ENCODE peak calls at places on chromosomes 2 and 18, in seven cellular contexts. B is IMR-90, W is stomach, X is Peyer's patch, O is RWPE1, I is tibial nerve, R is heart right ventricle. G is an unnamed sample.

GRCh38 chr2:240917684-240918257 is 11.6 kb downstream of the CROCC2 start:
- DNase-seq in B (no peak), R (no peak), X (peak; percentile 41), W (no peak), I (no peak), O (no peak), G (peak; percentile 67)

GRCh38 chr2:241992753-241993152 is 123.2 kb downstream of the RTP5 start:
- DNase-seq in R (no peak), X (no peak), W (no peak), B (no peak), O (no peak), I (no peak), G (peak; percentile 56)

GRCh38 chr2:240782221-240782885 is 37.7 kb downstream of the KIF1A start:
- DNase-seq in X (no peak), O (no peak), B (no peak), W (no peak), I (no peak), R (peak; percentile 2), G (no peak)

GRCh38 chr2:52608030-52608429 is 1159.6 kb upstream of the CHAC2 start:
- DNase-seq in O (no peak), B (no peak), W (no peak), X (no peak), R (no peak), I (no peak), G (no peak)

GRCh38 chr2:224369028-224369632 is 32.8 kb downstream of the FAM124B start:
- DNase-seq in I (peak; percentile 54), O (peak; percentile 30), X (no peak), B (peak; percentile 49), W (no peak), R (no peak), G (no peak)

GRCh38 chr2:85132834-85133637 is at the start of gene TCF7L1:
- DNase-seq in B (peak; percentile 88), W (peak; percentile 55), X (peak; percentile 70), I (peak; percentile 75), O (peak; percentile 90), R (peak; percentile 86), G (peak; percentile 92)

GRCh38 chr18:13159579-13159978 is 59.0 kb upstream of the LDLRAD4 start:
- DNase-seq in R (no peak), X (no peak), I (peak; percentile 73), W (no peak), O (peak; percentile 63), B (peak; percentile 73), G (no peak)

GRCh38 chr2:3127279-3127690 is 250.3 kb downstream of the EIPR1 start:
- DNase-seq in I (no peak), R (no peak), O (no peak), B (no peak), X (no peak), W (no peak), G (no peak)

GRCh38 chr2:8224679-8225181 is 457.1 kb upstream of the ID2 start:
- DNase-seq in X (no peak), O (no peak), I (no peak), R (no peak), B (no peak), W (no peak), G (no peak)

GRCh38 chr2:8222979-8223730 is 458.7 kb upstream of the ID2 start:
- DNase-seq in O (no peak), I (no peak), W (no peak), B (no peak), X (no peak), R (no peak), G (no peak)

GRCh38 chr2:8225257-8225656 is 456.6 kb upstream of the ID2 start:
- DNase-seq in B (no peak), R (peak; percentile 37), I (no peak), X (no peak), W (no peak), O (no peak), G (no peak)

GRCh38 chr2:8225798-8226197 is 456.1 kb upstream of the ID2 start:
- DNase-seq in X (no peak), I (no peak), B (no peak), W (no peak), O (no peak), R (no peak), G (no peak)

DNA sequence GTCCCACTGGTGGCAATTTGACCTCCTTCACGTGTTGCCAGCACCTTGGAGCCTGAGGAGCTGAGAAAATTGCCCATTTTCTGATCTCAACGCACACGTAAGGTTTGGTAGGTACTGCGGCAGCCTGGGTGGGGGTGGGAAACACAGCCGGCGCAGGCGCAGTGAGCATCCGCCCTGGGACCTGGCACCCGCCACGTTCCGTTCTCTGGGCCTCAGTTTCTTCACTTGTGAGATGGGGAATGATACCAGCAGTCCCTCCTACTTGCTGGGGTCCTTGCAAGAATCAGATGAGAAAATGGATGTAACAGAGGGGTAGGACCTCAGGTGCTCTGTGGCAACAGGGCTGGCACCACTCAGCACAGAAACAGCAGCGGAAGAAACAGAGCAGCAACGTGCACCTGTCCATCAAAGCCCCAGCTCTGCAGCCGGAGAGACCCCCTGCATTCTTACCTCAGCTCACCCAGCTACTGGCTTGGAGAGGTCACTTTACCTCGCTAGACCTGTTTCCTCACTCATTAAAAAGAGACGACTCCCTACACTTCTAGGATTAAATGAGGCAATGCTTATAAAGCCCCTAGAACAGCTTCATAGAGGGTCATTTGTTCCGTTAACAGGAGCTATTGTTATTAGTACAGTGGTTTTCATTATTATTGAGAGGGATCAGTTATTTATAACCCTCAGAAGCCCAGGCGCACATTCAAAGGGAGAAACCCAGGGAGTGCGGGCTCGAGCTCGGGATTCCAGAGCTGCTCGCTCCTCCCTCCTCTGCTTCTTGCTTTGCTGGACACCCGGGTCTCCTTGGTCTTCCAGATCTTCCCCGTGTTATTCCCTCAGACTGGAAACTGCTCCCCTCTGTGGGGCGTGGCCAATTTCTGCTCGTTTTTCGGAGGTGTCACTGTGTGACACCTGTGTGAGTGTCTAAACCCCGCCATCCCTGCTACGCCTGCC is 457.9 kb upstream of the ID2 start:
- DNase-seq in B (no peak), W (no peak), I (no peak), X (no peak), R (no peak), O (no peak), G (no peak)
- H3K27ac ChIP-seq in B (no peak overlapping the region), W (no peak overlapping the region), I (no peak overlapping the region), X (no peak overlapping the region), R (peak overlapping the region; percentile 28), O (no peak overlapping the region), G (no peak overlapping the region)

DNA sequence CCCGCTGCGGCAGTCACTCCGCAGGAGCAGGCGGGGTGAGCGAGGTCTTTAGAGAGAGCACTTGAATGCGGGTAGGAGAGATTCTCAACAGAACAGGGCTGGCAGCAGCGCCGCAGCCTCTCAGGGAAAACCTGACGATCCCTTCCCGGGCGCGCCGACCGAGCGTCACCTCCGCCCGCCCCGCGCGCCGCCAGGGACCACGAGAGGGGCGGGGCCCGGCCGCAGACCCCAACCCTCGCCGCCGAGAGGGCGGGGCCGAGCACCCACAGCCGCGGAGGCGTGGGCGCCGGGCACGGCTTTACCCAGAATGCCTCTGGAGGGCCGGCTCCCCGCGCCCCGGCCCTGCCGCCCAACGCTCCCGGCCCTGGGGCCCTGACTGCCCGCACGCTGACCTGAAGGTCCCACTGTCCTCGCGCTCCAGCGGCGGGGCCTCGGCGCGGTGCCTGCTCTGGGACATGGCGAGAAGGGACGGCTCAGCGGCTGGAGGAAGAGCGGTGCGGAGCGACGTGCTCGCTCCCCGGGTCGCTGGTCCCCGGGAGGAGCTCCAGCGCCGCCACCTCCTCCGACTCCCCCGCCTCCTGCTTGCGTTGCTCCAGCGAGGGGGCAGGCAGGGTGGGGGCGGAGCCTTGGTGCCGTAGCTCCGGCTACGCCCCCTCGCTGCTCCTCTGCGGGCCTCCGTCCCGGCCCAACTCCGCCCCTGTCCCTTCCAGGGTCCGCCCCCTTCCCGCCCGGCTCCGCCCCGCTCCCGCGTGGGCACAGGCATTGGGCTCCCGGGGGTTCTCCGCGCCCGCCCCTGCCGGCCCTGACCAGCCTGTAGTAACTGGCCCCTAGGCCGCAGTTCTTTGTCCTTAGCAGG is at the start of the genes PJVK and PRKRA:
- DNase-seq in B (peak; percentile 97), I (peak; percentile 96), W (peak; percentile 97), X (peak; percentile 98), O (peak; percentile 95), R (peak; percentile 99), G (peak; percentile 99)
- TF ChIP-seq CTCF in B (no peak), I (peak; percentile 37), W (peak; percentile 27), X (no peak), O (no peak), R (peak; percentile 42), G (no peak)

GRCh38 chr2:20917287-20917660 is 94.4 kb upstream of the LDAH start:
- DNase-seq in O (no peak), I (no peak), X (no peak), W (no peak), R (no peak), B (no peak), G (no peak)

GRCh38 chr2:20915271-20915670 is 92.4 kb upstream of the LDAH start:
- DNase-seq in X (no peak), B (no peak), W (no peak), O (no peak), R (no peak), I (no peak), G (no peak)

GRCh38 chr2:20914771-20915170 is 91.9 kb upstream of the LDAH start:
- DNase-seq in X (no peak), W (no peak), B (no peak), O (no peak), I (no peak), R (no peak), G (no peak)

GRCh38 chr2:20917724-20918572 is 95.0 kb upstream of the LDAH start:
- DNase-seq in R (no peak), I (no peak), W (no peak), B (peak; percentile 34), X (no peak), O (peak; percentile 54), G (no peak)

DNA sequence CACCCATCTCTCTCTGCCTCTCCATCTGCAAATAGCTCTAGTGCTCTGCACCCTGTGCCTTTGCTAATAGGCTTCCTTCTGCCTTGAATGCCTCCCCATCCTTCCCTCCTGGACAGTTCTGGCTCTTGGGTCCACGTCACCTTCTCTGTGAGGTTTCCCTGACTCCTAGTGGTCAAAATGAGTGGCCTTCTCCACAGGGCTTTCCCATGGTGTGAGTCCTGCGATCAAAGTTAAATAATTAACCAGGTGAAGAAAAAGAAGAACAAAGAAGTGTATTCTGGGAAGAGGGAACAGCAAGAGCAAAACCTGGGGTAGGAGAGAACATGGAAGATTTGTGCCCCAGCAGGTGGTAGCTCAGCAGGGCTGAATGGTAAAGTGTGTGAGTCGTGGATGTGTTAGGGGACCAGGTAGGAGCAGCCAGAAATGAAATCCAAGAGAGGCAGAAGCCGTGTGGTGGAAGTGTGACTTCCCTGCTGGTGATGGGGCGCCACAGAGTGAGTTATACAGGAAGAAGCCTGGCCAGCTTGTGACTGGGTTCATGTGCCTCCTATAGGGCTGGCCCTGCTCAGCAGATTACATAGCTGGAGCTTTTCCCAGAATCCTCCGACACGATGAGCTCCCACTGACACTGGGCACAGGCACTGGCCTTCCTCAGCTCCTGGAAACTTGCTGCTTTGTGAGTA is 93.8 kb upstream of the LDAH start:
- DNase-seq in X (no peak), O (no peak), R (no peak), I (no peak), W (no peak), B (peak; percentile 13), G (no peak)
- H3K27ac ChIP-seq in X (no peak overlapping the region), O (peak overlapping the region; percentile 95), R (no peak overlapping the region), I (peak overlapping the region; percentile 75), W (no peak overlapping the region), B (no peak overlapping the region), G (no peak overlapping the region)

DNA sequence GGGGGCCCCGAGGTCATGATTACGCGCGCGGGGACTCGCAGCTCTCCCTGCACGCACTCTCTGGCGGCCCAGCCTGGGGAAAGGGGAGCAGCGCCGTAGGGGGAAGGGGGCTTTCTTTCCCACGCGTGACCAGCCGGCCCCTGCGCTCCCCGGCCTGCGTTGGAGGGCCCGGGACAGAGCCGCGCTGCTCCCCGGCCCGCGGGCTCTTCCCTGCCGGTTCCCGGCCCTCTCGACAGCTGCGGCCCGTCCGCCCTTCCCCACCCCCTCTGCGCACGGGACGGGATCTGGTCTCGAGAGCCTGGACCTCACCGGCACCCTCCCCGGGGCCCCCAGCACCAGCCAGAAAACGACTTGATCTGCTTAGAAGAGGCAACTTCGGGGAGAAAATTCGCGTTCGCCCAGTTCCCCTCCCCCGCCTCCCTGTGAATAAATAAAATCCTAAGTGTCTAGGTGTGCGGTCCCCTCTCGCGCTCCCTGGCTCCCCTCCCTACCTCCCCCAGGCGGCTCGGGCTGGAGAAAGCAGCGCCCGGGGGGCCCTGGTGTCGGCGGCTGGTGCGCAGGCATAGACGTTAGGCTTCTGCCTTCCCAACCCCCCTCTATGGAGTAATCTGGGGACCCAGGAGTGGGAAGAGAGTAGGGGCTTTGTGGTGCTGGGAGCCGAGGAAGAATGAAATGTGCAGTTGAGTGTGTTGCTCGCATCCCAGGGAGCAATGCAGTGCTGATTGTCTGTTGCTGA is 793 bp upstream of the FIGN start:
- DNase-seq in R (peak; percentile 61), B (no peak), W (no peak), X (peak; percentile 47), O (peak; percentile 48), I (no peak), G (no peak)
- TF ChIP-seq CTCF in R (peak; percentile 37), B (peak; percentile 7), W (no peak), X (no peak), O (no peak), I (peak; percentile 25), G (no peak)